ENCODE peak calls at places on chromosome 22, in five cellular contexts. B is CD4-positive, alpha-beta memory T cell; Y is astrocyte; Q is CD8-positive, alpha-beta T cell; G is lung. X is an unnamed sample. For H3K4me1, the result is how much of the 10 kb centered on the place peaks cover.

GRCh38 chr22:44550666-44551491 is 52.8 kb upstream of the RTL6 start:
- DNase-seq in B (no peak), Y (peak), Q (no peak), G (peak), X (no peak)

GRCh38 chr22:30310881-30311771 is 15.6 kb downstream of the TBC1D10A start:
- DNase-seq in B (no peak), Y (peak), Q (no peak), G (peak), X (no peak)

GRCh38 chr22:46769191-46769675 is 6.8 kb downstream of the TBC1D22A start:
- DNase-seq in B (no peak), Y (no peak), Q (no peak), G (no peak), X (no peak)

GRCh38 chr22:21693333-21693998 is 27.7 kb downstream of the PPIL2 start:
- DNase-seq in B (no peak), Y (no peak), Q (no peak), G (no peak), X (no peak)

GRCh38 chr22:10781571-10782403 is 4746.2 kb upstream of the OR11H1 start:
- DNase-seq in B (no peak), Y (no peak), Q (no peak), G (no peak), X (no peak)

GRCh38 chr22:17734197-17734596 is 40.1 kb downstream of the BID start:
- DNase-seq in B (no peak), Y (peak), Q (no peak), G (no peak), X (no peak)

GRCh38 chr22:42993651-42994275 is 21.2 kb downstream of the PACSIN2 start:
- DNase-seq in B (no peak), Y (peak), Q (no peak), G (no peak), X (no peak)

GRCh38 chr22:34105461-34106062 is 185.3 kb upstream of the LARGE1 start:
- DNase-seq in B (no peak), Y (no peak), Q (no peak), G (peak), X (no peak)

GRCh38 chr22:30823015-30823370 is 128.3 kb downstream of the OSBP2 start:
- DNase-seq in B (no peak), Y (no peak), Q (no peak), G (no peak), X (no peak)

GRCh38 chr22:43378011-43378704 is 33.7 kb upstream of the MPPED1 start:
- DNase-seq in B (no peak), Y (peak), Q (no peak), G (no peak), X (no peak)

GRCh38 chr22:19271856-19272535 is 19.5 kb downstream of the CLTCL1 start:
- DNase-seq in B (no peak), Y (peak), Q (no peak), G (no peak), X (no peak)

GRCh38 chr22:45608763-45609180 is 62.9 kb upstream of the ATXN10 start:
- DNase-seq in B (peak), Y (peak), Q (peak), G (no peak), X (no peak)

GRCh38 chr22:45768490-45768889 is 96.9 kb downstream of the ATXN10 start:
- DNase-seq in B (no peak), Y (no peak), Q (no peak), G (no peak), X (no peak)

GRCh38 chr22:50583294-50583865 is 731 bp upstream of the CHKB start:
- DNase-seq in B (no peak), Y (no peak), Q (no peak), G (no peak), X (no peak)

GRCh38 chr22:29695129-29695926 is 24.5 kb upstream of the CABP7 start:
- DNase-seq in B (no peak), Y (no peak), Q (no peak), G (no peak), X (no peak)

GRCh38 chr22:49856766-49857618 is 3.3 kb downstream of the ZBED4 start:
- DNase-seq in B (no peak), Y (no peak), Q (no peak), G (no peak), X (no peak)

GRCh38 chr22:33803371-33803770 is 116.9 kb downstream of the LARGE1 start:
- DNase-seq in B (no peak), Y (peak), Q (no peak), G (no peak), X (no peak)

DNA sequence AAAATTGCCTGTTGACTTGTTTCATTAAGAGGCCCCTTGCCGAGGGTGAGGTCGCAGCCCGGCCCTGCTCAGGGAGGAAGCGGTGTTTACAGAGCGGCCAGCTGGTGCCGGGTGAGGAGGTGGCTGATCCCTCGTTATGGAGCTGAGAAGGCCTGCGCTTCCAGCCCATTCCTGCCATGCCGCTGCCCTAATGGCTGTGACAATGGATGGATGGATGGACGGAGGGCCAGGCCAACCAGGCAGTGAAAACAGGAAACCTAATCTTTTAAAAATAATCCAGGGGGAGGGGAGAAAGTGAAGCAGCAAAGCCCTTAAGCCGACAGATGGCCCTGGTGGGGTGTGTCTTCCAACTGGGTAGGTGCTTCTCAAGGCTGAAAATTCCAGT is 38.5 kb downstream of the BCR start:
- DNase-seq in B (no peak), Y (peak), Q (no peak), G (peak), X (no peak)
- H3K4me1 ChIP-seq in B (half or more), Y (under half), Q (half or more), G (half or more), X (half or more)

GRCh38 chr22:27802389-27803079 is 978 bp upstream of the MN1 start:
- DNase-seq in B (no peak), Y (no peak), Q (no peak), G (no peak), X (no peak)

GRCh38 chr22:27800250-27801131 is 1.1 kb downstream of the MN1 start:
- DNase-seq in B (no peak), Y (no peak), Q (no peak), G (no peak), X (no peak)

GRCh38 chr22:27801197-27801615 is 350 bp downstream of the MN1 start:
- DNase-seq in B (peak), Y (no peak), Q (peak), G (no peak), X (peak)

GRCh38 chr22:27799334-27800249 is 2.0 kb downstream of the MN1 start:
- DNase-seq in B (no peak), Y (no peak), Q (no peak), G (no peak), X (no peak)

DNA sequence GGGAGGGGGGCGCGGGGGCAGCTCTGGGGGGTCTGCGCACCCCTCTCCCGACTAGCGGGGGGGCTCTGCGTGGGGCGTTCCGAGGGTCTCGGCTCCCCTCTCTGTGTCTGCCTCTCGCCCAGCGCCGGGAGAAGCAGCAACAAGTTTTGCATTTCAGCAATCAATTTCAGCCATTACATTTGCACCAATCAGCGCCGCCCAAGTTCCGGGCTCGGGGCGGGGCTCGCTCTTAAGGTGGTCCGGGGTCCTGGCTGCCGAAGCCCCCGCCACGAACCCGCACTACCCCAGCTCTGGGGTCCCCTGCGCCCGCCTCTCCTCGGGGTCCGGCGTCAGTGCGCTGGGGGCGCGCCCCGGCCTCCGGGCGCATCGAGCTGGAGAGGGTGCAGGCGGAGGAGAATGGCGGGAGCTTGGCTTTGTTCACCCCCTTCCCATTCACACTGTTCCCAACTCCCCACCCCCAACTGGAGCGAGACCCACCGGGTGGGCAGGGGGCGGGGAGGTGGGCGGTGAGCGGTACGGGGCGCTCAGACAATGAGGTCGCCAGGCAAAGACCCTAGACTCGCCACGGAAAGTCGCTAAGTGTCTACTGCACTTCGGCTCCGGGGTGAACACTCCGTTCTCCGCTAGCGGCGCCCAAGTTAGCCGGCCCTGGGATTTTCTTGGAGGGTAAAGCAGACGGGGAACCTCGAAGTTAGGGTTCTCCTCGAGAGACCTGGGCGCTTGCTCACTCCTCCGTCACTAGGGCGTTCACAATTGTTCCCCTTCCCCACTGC is at the start of gene MN1:
- DNase-seq in B (peak), Y (no peak), Q (peak), G (no peak), X (peak)
- H3K4me1 ChIP-seq in B (under half), Y (under half), Q (under half), G (under half), X (under half)

GRCh38 chr22:36315325-36315724 is 62.4 kb downstream of the APOL1 start:
- DNase-seq in B (no peak), Y (no peak), Q (no peak), G (no peak), X (no peak)

GRCh38 chr22:36316419-36316818 is 63.5 kb downstream of the APOL1 start:
- DNase-seq in B (no peak), Y (no peak), Q (no peak), G (no peak), X (no peak)

GRCh38 chr22:36308880-36309279 is 55.9 kb downstream of the APOL1 start:
- DNase-seq in B (no peak), Y (no peak), Q (no peak), G (no peak), X (no peak)

GRCh38 chr22:36306227-36306626 is 53.3 kb downstream of the APOL1 start:
- DNase-seq in B (no peak), Y (no peak), Q (no peak), G (no peak), X (no peak)

GRCh38 chr22:36311386-36312085 is 58.6 kb downstream of the APOL1 start:
- DNase-seq in B (no peak), Y (no peak), Q (no peak), G (no peak), X (no peak)
- H3K4me1 ChIP-seq in B (under half), Y (under half), Q (under half), G (under half), X (under half)

GRCh38 chr22:48573766-48574165 is 1253.9 kb downstream of the BRD1 start:
- DNase-seq in B (no peak), Y (no peak), Q (no peak), G (no peak), X (no peak)

GRCh38 chr22:48575567-48576332 is 1251.9 kb downstream of the BRD1 start:
- DNase-seq in B (no peak), Y (no peak), Q (no peak), G (no peak), X (no peak)

GRCh38 chr22:48574776-48575566 is 1252.7 kb downstream of the BRD1 start:
- DNase-seq in B (peak), Y (peak), Q (no peak), G (peak), X (peak)

GRCh38 chr22:48570912-48571311 is 1256.8 kb downstream of the BRD1 start:
- DNase-seq in B (no peak), Y (no peak), Q (no peak), G (no peak), X (no peak)

GRCh38 chr22:48572951-48573350 is 1254.7 kb downstream of the BRD1 start:
- DNase-seq in B (no peak), Y (no peak), Q (no peak), G (no peak), X (no peak)
- H3K4me1 ChIP-seq in B (under half), Y (under half), Q (under half), G (under half), X (under half)

DNA sequence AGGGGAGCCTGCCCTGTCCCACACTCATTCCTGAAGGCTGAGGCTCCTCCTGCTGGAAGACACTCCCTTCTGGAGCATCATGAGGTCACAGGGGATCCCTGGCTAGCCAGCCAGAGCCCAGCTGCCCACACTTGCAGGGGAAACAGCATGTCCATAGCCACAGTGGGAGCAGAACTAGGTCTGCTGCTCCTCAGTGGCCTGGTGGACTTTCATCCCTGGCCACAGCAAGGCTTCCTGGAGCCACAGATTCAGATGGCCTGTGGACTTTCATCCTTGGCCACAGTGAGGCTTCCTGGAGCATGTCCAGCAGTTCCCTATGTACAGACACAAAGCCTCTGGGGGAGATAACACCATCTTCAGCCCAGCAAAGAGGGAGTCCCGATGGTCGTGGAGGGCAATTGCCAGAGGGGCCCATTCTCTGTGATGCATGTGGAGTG is 5.9 kb upstream of the APOL6 start:
- DNase-seq in B (no peak), Y (no peak), Q (no peak), G (no peak), X (no peak)
- H3K4me1 ChIP-seq in B (under half), Y (under half), Q (under half), G (under half), X (under half)

GRCh38 chr22:37940698-37941376 is 12.6 kb downstream of the C22orf23 start:
- DNase-seq in B (no peak), Y (no peak), Q (no peak), G (no peak), X (no peak)
- H3K4me1 ChIP-seq in B (under half), Y (under half), Q (under half), G (under half), X (under half)

X was measured in naive thymus-derived CD4-positive, alpha-beta T cell.